ENCODE peak calls at places on chromosomes 4 and X, in seven cellular contexts. I is GM12865, P is bronchial epithelial cell, K is heart left ventricle, U is ovary, Z is cardiac muscle cell, D is neural progenitor cell. Y is an unnamed sample.

GRCh38 chr4:16573744-16574143 is 324.7 kb downstream of the LDB2 start:
- DNase-seq in I (no peak), P (no peak), K (peak), U (peak), Z (peak), D (no peak), Y (no peak)

GRCh38 chr4:80237992-80238391 is 28.5 kb upstream of the FGF5 start:
- DNase-seq in I (no peak), P (peak), K (no peak), U (no peak), Z (peak), D (no peak), Y (no peak)

GRCh38 chrX:63657821-63658220 is 127.2 kb downstream of the ARHGEF9 start:
- DNase-seq in I (no peak), P (peak), K (peak), U (no peak), Z (peak), D (no peak), Y (no peak)

GRCh38 chr4:6471303-6472007 is 959 bp downstream of the PPP2R2C start:
- DNase-seq in I (no peak), P (no peak), K (no peak), U (no peak), Z (no peak), D (peak), Y (no peak)

GRCh38 chrX:27964432-27964831 is 16.8 kb downstream of the DCAF8L1 start:
- DNase-seq in I (no peak), P (peak), K (no peak), U (no peak), Z (no peak), D (no peak), Y (no peak)

GRCh38 chrX:124328765-124329164 is 3.7 kb upstream of the TEX13D start:
- DNase-seq in I (no peak), P (peak), K (no peak), U (no peak), Z (no peak), D (no peak), Y (no peak)

GRCh38 chrX:74531081-74531480 is 83.3 kb downstream of the RLIM start:
- DNase-seq in I (no peak), P (no peak), K (no peak), U (no peak), Z (no peak), D (no peak), Y (no peak)

GRCh38 chrX:122739770-122740169 is 444.3 kb upstream of the GRIA3 start:
- DNase-seq in I (no peak), P (peak), K (no peak), U (no peak), Z (no peak), D (peak), Y (no peak)

GRCh38 chr4:40058121-40058520 is 1.5 kb downstream of the N4BP2 start:
- DNase-seq in I (no peak), P (no peak), K (no peak), U (no peak), Z (no peak), D (no peak), Y (no peak)

GRCh38 chrX:85590638-85591037 is 211.2 kb upstream of the POF1B start:
- DNase-seq in I (no peak), P (peak), K (no peak), U (no peak), Z (no peak), D (peak), Y (no peak)

GRCh38 chr4:40413396-40413795 is 78.3 kb downstream of the CHRNA9 start:
- DNase-seq in I (no peak), P (peak), K (no peak), U (no peak), Z (no peak), D (no peak), Y (no peak)

GRCh38 chrX:18639280-18639679 is 32.6 kb downstream of the RS1 start:
- DNase-seq in I (no peak), P (no peak), K (no peak), U (no peak), Z (no peak), D (no peak), Y (no peak)

GRCh38 chr4:163540977-163541376 is 46.5 kb downstream of the TMA16 start:
- DNase-seq in I (no peak), P (peak), K (no peak), U (no peak), Z (peak), D (no peak), Y (no peak)

GRCh38 chr4:151781026-151781425 is 20.2 kb upstream of the GATB start:
- DNase-seq in I (no peak), P (no peak), K (peak), U (no peak), Z (no peak), D (no peak), Y (no peak)

GRCh38 chr4:73810191-73810590 is 26.3 kb upstream of the CXCL6 start:
- DNase-seq in I (no peak), P (no peak), K (no peak), U (no peak), Z (no peak), D (no peak), Y (no peak)

GRCh38 chr4:113539408-113539807 is 222.1 kb downstream of the CAMK2D start:
- DNase-seq in I (no peak), P (peak), K (no peak), U (no peak), Z (peak), D (no peak), Y (no peak)

GRCh38 chr4:112973897-112974296 is 75.6 kb upstream of the ANK2 start:
- DNase-seq in I (no peak), P (no peak), K (no peak), U (no peak), Z (no peak), D (no peak), Y (no peak)

GRCh38 chr4:165631912-165632311 is 241.1 kb upstream of the TLL1 start:
- DNase-seq in I (no peak), P (no peak), K (no peak), U (no peak), Z (no peak), D (no peak), Y (no peak)

GRCh38 chr4:6470502-6471302 is 1.7 kb downstream of the PPP2R2C start:
- DNase-seq in I (no peak), P (peak), K (peak), U (peak), Z (peak), D (peak), Y (no peak)

GRCh38 chrX:102610905-102611304 is 11.6 kb downstream of the ARMCX5 start:
- DNase-seq in I (no peak), P (no peak), K (no peak), U (no peak), Z (no peak), D (no peak), Y (no peak)

GRCh38 chr4:84171871-84172270 is 327.2 kb downstream of the NKX6-1 start:
- DNase-seq in I (no peak), P (peak), K (no peak), U (no peak), Z (no peak), D (no peak), Y (no peak)

GRCh38 chrX:2484721-2485459 is 15.9 kb downstream of the DHRSX start:
- DNase-seq in I (no peak), P (peak), K (no peak), U (peak), Z (peak), D (peak), Y (no peak)

DNA sequence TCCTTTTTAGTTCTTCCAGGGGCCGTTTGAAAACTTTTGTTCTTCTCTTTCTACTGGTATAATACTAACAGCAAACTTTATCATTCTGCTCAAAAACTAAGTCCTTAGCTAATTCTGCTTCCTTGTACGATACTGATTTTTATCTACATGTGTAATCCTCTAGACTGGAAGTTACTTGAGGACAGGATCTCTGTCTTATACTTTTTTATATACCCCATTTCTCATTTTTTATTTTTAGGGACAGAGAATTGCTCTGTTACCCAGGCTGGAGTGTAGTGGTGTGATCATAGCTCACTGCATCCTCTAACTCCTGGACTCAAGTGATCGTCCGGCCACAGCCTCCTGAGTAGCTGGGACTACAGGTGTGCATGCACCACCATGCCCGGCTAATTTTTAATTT is 2.2 kb downstream of the COX7B start:
- DNase-seq in I (no peak), P (no peak), K (no peak), U (no peak), Z (no peak), D (no peak), Y (no peak)
- H3K4me3 ChIP-seq in I (peak), P (no peak), K (peak), U (no peak), Z (peak), D (peak), Y (no peak)

GRCh38 chr4:184443318-184443717 is 31.0 kb downstream of the IRF2 start:
- DNase-seq in I (no peak), P (no peak), K (no peak), U (no peak), Z (no peak), D (no peak), Y (no peak)

GRCh38 chr4:184439856-184440592 is 34.3 kb downstream of the IRF2 start:
- DNase-seq in I (no peak), P (no peak), K (peak), U (no peak), Z (peak), D (no peak), Y (no peak)

GRCh38 chr4:184439386-184439785 is 35.0 kb downstream of the IRF2 start:
- DNase-seq in I (no peak), P (no peak), K (no peak), U (no peak), Z (no peak), D (no peak), Y (no peak)

GRCh38 chr4:184440593-184441358 is 33.6 kb downstream of the IRF2 start:
- DNase-seq in I (no peak), P (no peak), K (no peak), U (no peak), Z (no peak), D (no peak), Y (no peak)

DNA sequence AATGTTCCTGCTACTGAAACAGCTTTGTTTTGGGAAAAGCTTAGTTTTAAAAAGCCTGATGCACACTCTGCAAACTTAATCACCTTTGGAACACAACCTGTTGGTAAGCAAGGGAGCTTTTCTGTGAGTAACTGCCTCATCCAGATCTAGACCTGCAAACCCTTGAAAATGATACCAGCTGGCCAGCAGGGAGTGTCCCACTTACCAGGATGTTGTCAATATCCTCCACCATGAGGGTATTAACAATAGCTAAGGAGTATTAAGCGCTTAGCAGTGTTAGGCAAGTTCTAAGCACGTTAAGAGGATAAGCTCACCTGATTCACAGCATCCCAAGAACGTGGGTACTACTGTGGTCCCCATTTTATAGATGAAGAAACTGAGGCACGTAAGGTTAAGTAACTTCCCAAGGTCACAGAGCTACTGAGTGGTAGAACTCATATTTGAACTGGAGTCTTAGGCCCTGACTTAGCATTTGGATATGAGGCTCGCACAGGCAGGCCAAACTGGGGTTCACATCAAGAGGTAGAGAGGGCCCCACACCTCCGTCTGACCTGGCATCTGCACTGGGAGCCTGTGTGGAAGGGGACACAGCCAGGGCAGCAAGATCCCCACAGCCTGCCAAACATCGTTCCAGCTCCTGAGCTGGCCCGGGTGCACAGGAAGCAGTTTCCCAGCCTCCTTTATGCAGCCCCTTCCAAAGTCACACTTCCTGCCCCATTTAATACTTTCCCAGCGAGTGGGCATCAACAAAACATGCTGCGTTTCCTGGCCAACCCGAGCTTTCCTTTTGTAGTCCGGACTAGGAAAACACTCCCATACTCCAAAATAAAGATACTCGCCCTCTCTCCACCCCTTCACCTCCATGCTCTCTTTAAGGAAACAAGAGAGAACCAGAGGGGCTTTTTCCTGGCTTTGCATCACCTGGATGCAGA is 32.6 kb downstream of the IRF2 start:
- DNase-seq in I (no peak), P (no peak), K (no peak), U (no peak), Z (peak), D (no peak), Y (no peak)
- TF ChIP-seq CTCF in I (no peak), P (no peak), K (no peak), U (no peak), Z (no peak), D (no peak), Y (no peak)

DNA sequence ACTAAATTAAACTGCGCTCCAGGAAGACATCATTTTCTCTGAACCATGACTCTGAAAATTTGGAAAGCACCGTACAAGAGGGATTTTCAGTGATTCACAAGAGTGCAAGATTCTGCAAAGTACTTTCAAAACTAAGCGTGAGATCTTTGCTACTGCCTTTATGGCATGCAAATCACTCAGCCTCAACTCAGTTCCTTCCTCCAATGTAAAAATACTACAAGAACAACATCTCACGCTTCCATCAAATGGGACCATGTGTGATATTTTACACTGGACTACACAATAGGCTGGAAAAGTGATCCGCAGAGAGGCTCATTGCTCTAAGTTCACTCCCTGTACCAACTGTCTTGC is 682 bp upstream of the IL15 start:
- DNase-seq in I (peak), P (no peak), K (no peak), U (no peak), Z (no peak), D (no peak), Y (peak)
- H3K4me3 ChIP-seq in I (peak), P (no peak), K (peak), U (peak), Z (no peak), D (peak), Y (peak)

DNA sequence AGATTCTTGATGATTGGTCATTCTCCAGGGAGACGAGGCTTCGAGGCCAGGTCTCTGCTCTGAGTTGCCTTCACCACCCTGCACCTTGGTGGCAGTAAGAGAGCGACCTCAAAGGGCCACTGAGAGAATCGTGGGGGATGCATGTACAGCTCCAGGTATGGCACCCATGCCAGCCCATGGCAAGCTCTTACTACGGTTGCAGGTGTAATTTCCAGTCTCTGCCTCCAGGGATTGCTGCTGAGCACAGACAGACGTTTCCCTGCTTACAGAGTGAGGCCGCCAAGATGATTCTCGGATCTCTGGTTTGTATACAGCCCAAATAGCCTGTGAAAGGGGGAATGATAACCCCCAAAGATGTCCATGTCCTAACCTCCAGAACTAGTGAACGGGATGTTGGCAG is 16.3 kb upstream of the DRD5 start:
- DNase-seq in I (peak), P (peak), K (no peak), U (no peak), Z (peak), D (peak), Y (no peak)
- TF ChIP-seq CTCF in I (peak), P (peak), K (peak), U (no peak), Z (peak), D (peak), Y (peak)

GRCh38 chrX:10157545-10157944 is 770 bp downstream of the CLCN4 start:
- DNase-seq in I (no peak), P (peak), K (no peak), U (no peak), Z (peak), D (no peak), Y (no peak)
- H3K4me3 ChIP-seq in I (no peak), P (no peak), K (peak), U (no peak), Z (peak), D (peak), Y (no peak)

DNA sequence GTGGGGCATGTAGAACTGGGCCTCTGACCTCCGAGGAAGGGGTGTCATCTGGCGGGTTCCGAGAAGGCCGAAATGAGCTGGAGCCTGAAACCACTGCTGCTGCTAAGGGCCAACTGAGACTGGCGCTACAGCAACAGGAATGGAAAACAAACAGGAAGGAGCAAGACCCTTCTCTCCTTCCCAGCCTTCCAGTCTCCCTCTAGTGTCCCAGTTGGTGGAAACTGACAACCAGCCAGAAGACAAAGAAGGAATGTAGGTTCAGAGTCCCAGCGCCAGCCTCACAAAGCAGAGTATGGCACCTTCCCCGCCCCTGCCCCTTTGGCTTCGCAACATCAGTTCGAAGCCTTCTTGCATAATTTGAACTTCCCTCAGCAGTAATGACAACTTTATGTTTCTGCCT is 24.4 kb upstream of the PDZD4 start:
- DNase-seq in I (no peak), P (no peak), K (no peak), U (no peak), Z (no peak), D (no peak), Y (no peak)
- TF ChIP-seq CTCF in I (no peak), P (no peak), K (no peak), U (no peak), Z (no peak), D (peak), Y (no peak)

DNA sequence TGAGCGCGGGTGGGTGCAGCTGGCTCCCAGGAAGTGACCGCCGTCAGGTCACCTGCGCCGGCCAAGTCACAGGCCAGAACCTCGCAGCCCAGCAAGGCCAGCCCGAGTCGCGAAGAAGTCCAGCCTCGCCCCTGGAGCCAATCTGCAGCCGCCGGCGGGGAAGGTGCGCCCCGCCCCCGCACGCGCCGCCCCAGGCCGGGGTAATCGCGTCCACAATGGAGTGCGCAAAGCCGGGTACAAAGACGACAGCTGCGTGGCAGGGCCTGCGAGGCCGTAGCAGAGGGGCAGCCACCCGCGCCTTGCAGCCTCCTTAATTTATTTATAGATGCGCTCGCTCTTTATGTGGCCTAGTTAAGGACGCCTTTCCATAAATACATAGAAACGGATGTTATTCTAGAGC is 139.4 kb upstream of the CPEB2 start:
- DNase-seq in I (no peak), P (no peak), K (no peak), U (peak), Z (no peak), D (peak), Y (no peak)
- H3K4me3 ChIP-seq in I (no peak), P (no peak), K (no peak), U (no peak), Z (no peak), D (no peak), Y (no peak)

DNA sequence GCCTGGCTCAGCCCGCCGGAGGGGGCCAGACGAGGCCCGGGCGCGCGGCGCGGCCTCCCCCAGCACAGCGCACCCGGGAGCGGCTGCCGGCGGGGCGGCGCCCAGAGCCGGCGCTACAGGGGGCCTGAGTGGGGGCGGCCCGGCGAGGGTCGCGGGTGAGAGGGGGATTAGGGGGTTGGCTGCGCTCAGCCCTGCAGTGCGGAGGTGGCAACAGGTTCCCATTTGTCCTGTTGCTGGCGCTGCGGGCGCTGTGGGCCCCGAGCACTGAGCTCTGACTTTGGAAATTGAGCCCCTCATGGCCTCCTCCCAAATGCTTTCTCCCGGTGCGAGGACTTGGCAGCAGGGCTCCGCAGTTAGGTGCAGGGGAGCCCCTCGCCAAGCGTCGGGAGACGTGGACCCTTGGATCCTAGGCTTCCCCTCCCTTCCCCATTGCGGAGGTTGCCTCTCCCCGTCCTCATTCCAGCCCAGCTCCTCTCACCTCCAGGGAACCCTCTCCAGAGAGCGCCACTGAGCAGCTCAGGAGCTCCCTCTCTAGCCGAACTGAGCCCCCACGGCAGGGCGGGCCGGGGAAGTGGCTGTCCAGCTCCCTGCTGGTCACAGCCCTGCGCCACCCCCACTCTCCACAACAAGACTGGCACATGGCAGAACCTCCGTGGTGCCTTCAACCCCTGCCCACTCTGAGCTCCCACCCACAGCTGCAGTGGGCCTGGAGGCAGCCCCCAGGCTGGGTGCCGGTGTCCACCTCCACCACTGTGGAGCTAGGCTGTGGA is 2.5 kb upstream of the DUSP9 start:
- DNase-seq in I (no peak), P (no peak), K (peak), U (peak), Z (no peak), D (peak), Y (no peak)
- TF ChIP-seq CTCF in I (no peak), P (no peak), K (no peak), U (no peak), Z (no peak), D (peak), Y (no peak)

GRCh38 chr4:142645478-142646108 is 200.5 kb downstream of the INPP4B start:
- DNase-seq in I (peak), P (no peak), K (no peak), U (no peak), Z (peak), D (no peak), Y (no peak)

GRCh38 chr4:142648378-142648777 is 197.7 kb downstream of the INPP4B start:
- DNase-seq in I (peak), P (peak), K (no peak), U (no peak), Z (no peak), D (peak), Y (no peak)
- H3K4me3 ChIP-seq in I (no peak), P (no peak), K (no peak), U (no peak), Z (no peak), D (no peak), Y (no peak)